ENCODE peak calls at places on chromosome 3, in seven cellular contexts. S is tibial nerve, B is right lobe of liver, N is esophagus muscularis mucosa, Q is mucosa of descending colon, F is left ventricle myocardium inferior, G is transverse colon. L is an unnamed sample.
A peak's percentile ranks its signal among the peaks of the same experiment; 100 is the strongest.

GRCh38 chr3:8657804-8658311 is 13.3 kb upstream of the SSUH2 start:
- DNase-seq in B (no peak), Q (no peak), F (no peak), G (no peak), N (no peak), S (no peak), L (no peak)

GRCh38 chr3:45567730-45568172 is 26.8 kb upstream of the LIMD1 start:
- DNase-seq in B (no peak), Q (peak; percentile 46), F (no peak), G (peak; percentile 36), N (no peak), S (no peak), L (no peak)

GRCh38 chr3:5144316-5144994 is 22.4 kb downstream of the ARL8B start:
- DNase-seq in Q (no peak), B (no peak), F (no peak), N (peak; percentile 60), S (no peak), G (no peak), L (no peak)

GRCh38 chr3:11784962-11785361 is 61.7 kb downstream of the TAMM41 start:
- DNase-seq in F (no peak), B (no peak), G (no peak), S (no peak), N (no peak), Q (no peak), L (no peak)

GRCh38 chr3:65669163-65669875 is 369.4 kb downstream of the MAGI1 start:
- DNase-seq in Q (no peak), S (peak; percentile 35), F (no peak), G (no peak), B (no peak), N (no peak), L (no peak)

GRCh38 chr3:88149146-88149515 is 628 bp upstream of the C3orf38 start:
- DNase-seq in F (no peak), G (no peak), S (no peak), Q (no peak), N (no peak), B (no peak), L (no peak)

GRCh38 chr3:65472501-65472900 is 566.2 kb downstream of the MAGI1 start:
- DNase-seq in F (no peak), N (no peak), S (no peak), Q (no peak), B (no peak), G (no peak), L (no peak)

GRCh38 chr3:120170223-120170622 is 76.0 kb upstream of the GSK3B start:
- DNase-seq in B (no peak), Q (no peak), G (no peak), S (no peak), F (no peak), N (no peak), L (no peak)

GRCh38 chr3:52004158-52004787 is 8.6 kb upstream of the RPL29 start:
- DNase-seq in S (no peak), F (peak; percentile 67), Q (no peak), N (no peak), G (no peak), B (no peak), L (no peak)

GRCh38 chr3:159748408-159748807 is 240.2 kb upstream of the IL12A start:
- DNase-seq in S (no peak), B (no peak), G (no peak), Q (no peak), N (no peak), F (no peak), L (no peak)

GRCh38 chr3:175075269-175075668 is 216.1 kb downstream of the NAALADL2 start:
- DNase-seq in N (no peak), Q (no peak), B (no peak), S (no peak), G (no peak), F (no peak), L (no peak)

GRCh38 chr3:111577798-111578685 is 17.1 kb downstream of the ZBED2 start:
- DNase-seq in G (no peak), Q (peak; percentile 15), S (no peak), B (no peak), N (no peak), F (no peak), L (peak; percentile 69)

GRCh38 chr3:41362638-41363559 is 163.6 kb downstream of the CTNNB1 start:
- DNase-seq in S (no peak), G (no peak), N (no peak), B (no peak), Q (no peak), F (no peak), L (no peak)

GRCh38 chr3:52248816-52249547 is 3.4 kb downstream of the PPM1M start:
- DNase-seq in N (no peak), Q (no peak), G (no peak), F (peak; percentile 59), B (peak; percentile 55), S (no peak), L (no peak)

GRCh38 chr3:27105904-27106303 is 263.3 kb downstream of the NEK10 start:
- DNase-seq in Q (peak; percentile 31), G (peak; percentile 12), S (no peak), N (no peak), F (no peak), B (no peak), L (no peak)

GRCh38 chr3:117145677-117146076 is 436.1 kb downstream of the TUSC7 start:
- DNase-seq in G (no peak), F (no peak), N (no peak), Q (no peak), S (no peak), B (no peak), L (no peak)

GRCh38 chr3:184737641-184738518 is 26.0 kb upstream of the MAGEF1 start:
- DNase-seq in Q (no peak), B (no peak), S (no peak), F (no peak), G (no peak), N (no peak), L (peak; percentile 81)

GRCh38 chr3:171309906-171310359 is 150.3 kb downstream of the TNIK start:
- DNase-seq in S (no peak), Q (no peak), G (no peak), N (no peak), F (no peak), B (no peak), L (no peak)

GRCh38 chr3:67083277-67083676 is 85.2 kb downstream of the KBTBD8 start:
- DNase-seq in G (no peak), S (no peak), B (no peak), F (no peak), Q (peak; percentile 4), N (no peak), L (peak; percentile 43)

GRCh38 chr3:119637679-119638525 is 22.5 kb downstream of the POPDC2 start:
- DNase-seq in F (no peak), B (no peak), Q (no peak), N (no peak), S (no peak), G (no peak), L (no peak)

DNA sequence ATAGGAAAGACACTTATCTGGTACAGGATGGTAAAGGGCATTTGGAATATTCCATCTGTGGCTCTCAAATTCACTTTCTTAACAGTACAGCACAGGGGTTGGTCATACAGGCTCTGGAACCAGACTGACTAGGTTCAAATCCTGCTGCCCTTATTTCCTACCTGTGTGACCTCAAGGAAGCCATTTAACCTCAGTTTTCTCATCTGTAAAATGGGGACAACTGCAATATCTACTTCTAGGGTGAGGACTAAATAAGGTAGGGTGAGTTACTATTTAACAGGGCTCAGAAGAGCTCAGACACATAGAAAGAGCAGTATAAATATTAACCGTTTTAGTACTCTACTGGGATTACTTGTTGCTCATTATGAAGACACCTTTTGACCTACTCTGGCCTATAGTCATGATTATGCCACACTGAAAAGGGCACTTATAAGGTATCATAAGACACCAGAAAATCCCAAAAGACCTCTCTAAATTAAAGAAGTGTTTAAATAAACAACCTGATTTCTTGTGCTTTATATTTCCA is 6.6 kb downstream of the RFTN1 start:
- DNase-seq in N (no peak), F (no peak), G (no peak), B (no peak), Q (no peak), S (no peak), L (no peak)
- H3K36me3 ChIP-seq in N (no peaks in the 10 kb centered on the region), F (peaks cover 12% of the 10 kb centered on the region), G (no peaks in the 10 kb centered on the region), B (no peaks in the 10 kb centered on the region), Q (no peaks in the 10 kb centered on the region), S (no peaks in the 10 kb centered on the region), L (peaks cover 2% of the 10 kb centered on the region)

GRCh38 chr3:15258720-15259119 is 52.7 kb downstream of the CAPN7 start:
- DNase-seq in Q (no peak), F (no peak), B (no peak), S (no peak), N (no peak), G (no peak), L (no peak)

GRCh38 chr3:15261274-15261673 is 55.2 kb downstream of the CAPN7 start:
- DNase-seq in F (no peak), S (peak; percentile 3), B (no peak), Q (peak; percentile 45), G (peak; percentile 55), N (peak; percentile 21), L (no peak)

GRCh38 chr3:15262021-15262420 is 56.0 kb downstream of the CAPN7 start:
- DNase-seq in G (no peak), N (no peak), Q (no peak), S (no peak), B (no peak), F (no peak), L (no peak)

GRCh38 chr3:15263120-15263519 is 57.1 kb downstream of the CAPN7 start:
- DNase-seq in G (no peak), Q (no peak), F (no peak), N (peak; percentile 29), S (peak; percentile 7), B (no peak), L (no peak)

GRCh38 chr3:15260531-15260930 is 54.5 kb downstream of the CAPN7 start:
- DNase-seq in S (no peak), N (peak; percentile 26), B (no peak), Q (no peak), F (no peak), G (no peak), L (no peak)
- H3K36me3 ChIP-seq in S (peaks cover 16% of the 10 kb centered on the region), N (peaks cover 12% of the 10 kb centered on the region), B (peaks cover 6% of the 10 kb centered on the region), Q (no peaks in the 10 kb centered on the region), F (peaks cover 49% of the 10 kb centered on the region), G (peaks cover 12% of the 10 kb centered on the region), L (peaks cover 6% of the 10 kb centered on the region)

GRCh38 chr3:125319765-125320164 is 55.4 kb downstream of the ZNF148 start:
- DNase-seq in Q (no peak), N (no peak), F (no peak), B (no peak), G (no peak), S (no peak), L (no peak)

GRCh38 chr3:125318859-125319258 is 56.3 kb downstream of the ZNF148 start:
- DNase-seq in N (no peak), Q (no peak), G (no peak), B (no peak), F (no peak), S (no peak), L (no peak)

GRCh38 chr3:125316949-125317348 is 58.2 kb downstream of the ZNF148 start:
- DNase-seq in B (no peak), G (no peak), N (no peak), F (no peak), S (no peak), Q (no peak), L (no peak)

GRCh38 chr3:125317761-125318496 is 57.2 kb downstream of the ZNF148 start:
- DNase-seq in G (no peak), N (no peak), Q (no peak), B (no peak), F (no peak), S (no peak), L (no peak)

GRCh38 chr3:125318497-125318847 is 56.7 kb downstream of the ZNF148 start:
- DNase-seq in B (no peak), N (no peak), Q (no peak), F (no peak), S (no peak), G (no peak), L (no peak)
- H3K36me3 ChIP-seq in B (no peaks in the 10 kb centered on the region), N (no peaks in the 10 kb centered on the region), Q (no peaks in the 10 kb centered on the region), F (peaks cover 15% of the 10 kb centered on the region), S (no peaks in the 10 kb centered on the region), G (no peaks in the 10 kb centered on the region), L (peaks cover 9% of the 10 kb centered on the region)

GRCh38 chr3:188486952-188487351 is 333.0 kb downstream of the LPP start:
- DNase-seq in N (no peak), B (no peak), S (no peak), Q (no peak), F (no peak), G (no peak), L (no peak)
- H3K36me3 ChIP-seq in N (peaks cover 4% of the 10 kb centered on the region), B (no peaks in the 10 kb centered on the region), S (no peaks in the 10 kb centered on the region), Q (no peaks in the 10 kb centered on the region), F (peaks cover 16% of the 10 kb centered on the region), G (peaks cover 12% of the 10 kb centered on the region), L (no peaks in the 10 kb centered on the region)

L was measured in small intestine.